ENCODE peak calls at places on chromosomes 2 and 18, in nine cellular contexts. J is heart left ventricle; T is CD8-positive, alpha-beta memory T cell; E is brain microvascular endothelial cell; Z is A549; H is GM12865; Y is AG04450; N is fibroblast of lung; K is coronary artery. M is an unnamed sample.

GRCh38 chr18:32249147-32249546 is 59.3 kb downstream of the MEP1B start:
- DNase-seq in J (no peak), T (no peak), E (no peak), Z (no peak), H (no peak), Y (no peak), N (no peak), K (no peak), M (no peak)

GRCh38 chr2:64914735-64915509 is 74.3 kb upstream of the SLC1A4 start:
- DNase-seq in J (no peak), T (no peak), E (no peak), Z (no peak), H (peak), Y (peak), N (peak), K (no peak), M (peak)

GRCh38 chr2:46268196-46268595 is 29.0 kb upstream of the EPAS1 start:
- DNase-seq in J (no peak), T (no peak), E (no peak), Z (no peak), H (peak), Y (no peak), N (peak), K (no peak), M (peak)

GRCh38 chr2:64350996-64351395 is 103.0 kb upstream of the LGALSL start:
- DNase-seq in J (no peak), T (no peak), E (no peak), Z (no peak), H (no peak), Y (no peak), N (no peak), K (no peak), M (no peak)

GRCh38 chr2:174667461-174667860 is 69.9 kb upstream of the WIPF1 start:
- DNase-seq in J (peak), T (no peak), E (no peak), Z (no peak), H (no peak), Y (no peak), N (no peak), K (no peak), M (no peak)

GRCh38 chr2:183438541-183438940 is 314.3 kb downstream of the NUP35 start:
- DNase-seq in J (no peak), T (no peak), E (no peak), Z (no peak), H (no peak), Y (no peak), N (no peak), K (no peak), M (no peak)

GRCh38 chr18:57781128-57781463 is 22.0 kb downstream of the ATP8B1 start:
- DNase-seq in J (no peak), T (no peak), E (no peak), Z (no peak), H (no peak), Y (no peak), N (no peak), K (no peak), M (no peak)

GRCh38 chr2:24429711-24430110 is 61.3 kb upstream of the NCOA1 start:
- DNase-seq in J (no peak), T (no peak), E (no peak), Z (no peak), H (no peak), Y (no peak), N (peak), K (no peak), M (no peak)

GRCh38 chr18:74654637-74655036 is 57.0 kb downstream of the ZNF407 start:
- DNase-seq in J (no peak), T (no peak), E (no peak), Z (peak), H (no peak), Y (no peak), N (peak), K (no peak), M (no peak)

GRCh38 chr18:56890632-56891031 is 239.5 kb downstream of the WDR7 start:
- DNase-seq in J (no peak), T (no peak), E (peak), Z (peak), H (no peak), Y (peak), N (peak), K (no peak), M (no peak)

DNA sequence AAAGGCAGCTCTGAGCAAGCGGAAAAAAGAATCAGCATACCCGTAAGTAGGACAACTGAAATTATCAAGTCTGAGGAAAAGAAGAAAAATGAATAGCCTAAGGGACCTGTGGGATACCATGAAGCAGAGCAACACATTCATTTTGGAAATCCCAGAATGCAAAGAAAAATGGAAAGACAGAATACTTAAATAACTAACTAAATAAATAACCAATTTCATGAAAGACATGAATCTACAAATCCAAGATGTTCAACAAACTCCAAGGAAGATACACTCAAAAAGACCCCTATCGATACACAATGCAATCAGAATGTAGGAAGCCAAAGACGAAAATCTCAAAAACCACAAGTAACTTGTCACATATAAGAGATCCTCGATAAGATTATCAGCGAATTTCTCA is 117.0 kb downstream of the USP34 start:
- DNase-seq in J (no peak), T (no peak), E (no peak), Z (no peak), H (no peak), Y (no peak), N (no peak), K (no peak), M (no peak)
- H3K4me3 ChIP-seq in J (no peak), T (no peak), E (no peak), Z (no peak), H (no peak), Y (no peak), N (no peak), K (no peak), M (no peak)

GRCh38 chr18:44671914-44672313 is 8.8 kb upstream of the SETBP1 start:
- DNase-seq in J (no peak), T (no peak), E (no peak), Z (no peak), H (no peak), Y (no peak), N (no peak), K (no peak), M (no peak)
- H3K4me3 ChIP-seq in J (no peak), T (no peak), E (no peak), Z (no peak), H (no peak), Y (no peak), N (no peak), K (no peak), M (no peak)

DNA sequence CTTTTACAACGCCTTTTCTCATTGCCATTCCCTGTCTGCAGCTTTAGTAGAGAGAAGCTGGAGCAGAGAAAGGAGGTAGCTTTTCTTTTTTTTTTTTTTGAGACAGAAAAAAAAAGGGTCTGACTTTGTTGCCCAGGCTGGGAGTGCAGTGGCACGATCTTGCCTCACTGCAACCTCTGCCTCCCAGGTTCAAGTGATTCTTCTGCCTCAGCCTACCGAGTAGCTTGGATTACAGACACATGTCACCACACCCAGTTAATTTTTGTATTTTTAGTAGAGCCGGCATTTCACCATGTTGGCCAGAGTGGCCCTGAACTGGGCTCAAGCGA is 25.0 kb upstream of the ACSL3 start:
- DNase-seq in J (no peak), T (no peak), E (no peak), Z (no peak), H (no peak), Y (no peak), N (no peak), K (no peak), M (no peak)
- H3K4me3 ChIP-seq in J (no peak), T (no peak), E (no peak), Z (no peak), H (no peak), Y (no peak), N (no peak), K (no peak), M (no peak)

DNA sequence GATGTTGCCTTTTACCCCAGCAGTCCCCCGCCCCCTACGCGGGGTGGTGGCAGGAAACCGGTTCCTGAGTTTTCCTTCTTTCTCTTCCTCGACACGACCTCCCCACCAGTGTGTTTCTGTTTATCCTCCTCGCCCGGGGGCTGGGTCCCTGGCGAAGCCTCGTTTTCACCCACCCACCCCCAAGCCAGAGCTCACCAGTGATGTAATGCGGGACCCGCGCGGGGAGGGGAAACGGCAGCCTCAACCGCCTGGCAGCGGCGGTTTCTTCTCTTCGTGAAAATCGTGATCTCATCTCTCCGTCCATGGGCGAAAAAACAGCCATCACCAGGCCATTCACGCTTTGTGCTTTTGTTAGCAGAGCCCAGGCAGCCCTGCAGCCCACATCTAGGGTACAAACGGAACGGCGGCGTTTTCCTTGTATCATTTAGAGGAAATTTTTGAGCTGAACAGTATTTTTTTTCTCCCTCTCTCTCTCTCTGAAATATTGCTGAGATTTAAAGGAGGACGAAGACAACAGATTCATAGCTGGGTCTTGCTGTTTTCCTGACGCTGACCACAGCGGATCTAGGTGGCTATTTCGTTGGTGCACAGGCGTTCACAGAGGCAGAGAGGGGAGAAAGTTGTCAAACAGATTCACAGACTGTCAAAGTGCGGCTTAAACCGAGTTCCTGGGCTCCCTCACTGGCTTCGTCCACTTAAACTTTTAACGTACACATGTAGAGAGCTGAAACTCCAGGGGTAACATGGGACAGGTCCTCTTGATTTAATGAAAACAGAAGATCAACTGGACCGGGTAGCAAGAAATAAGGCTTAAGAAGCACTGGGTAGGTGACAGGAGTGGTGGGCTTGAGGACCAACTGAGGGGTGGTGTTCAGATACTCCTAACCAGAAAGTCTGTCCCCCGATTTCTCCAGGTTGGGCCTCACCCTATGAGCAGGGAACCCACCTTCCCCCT is 21.9 kb upstream of the PAX3 start:
- DNase-seq in J (peak), T (no peak), E (no peak), Z (no peak), H (no peak), Y (no peak), N (peak), K (no peak), M (no peak)
- H3K4me3 ChIP-seq in J (peak), T (no peak), E (peak), Z (peak), H (peak), Y (peak), N (peak), K (peak), M (no peak)